ENCODE peak calls at places on chromosome 4, in eight cellular contexts. U is CD4-positive, alpha-beta T cell; Y is psoas muscle; E is neural crest cell; S is ovary; M is lung; P is heart left ventricle; B is tibial nerve. F is an unnamed sample.

GRCh38 chr4:34972189-34972588 is 1272.1 kb downstream of the ARAP2 start:
- DNase-seq in E (no peak), Y (no peak), M (no peak), U (no peak), S (no peak), B (no peak), P (no peak), F (no peak)

GRCh38 chr4:38788327-38788726 is 5.5 kb upstream of the TLR10 start:
- DNase-seq in Y (no peak), E (no peak), S (no peak), U (no peak), M (no peak), B (no peak), P (no peak), F (no peak)

GRCh38 chr4:132328761-132329160 is 820.3 kb upstream of the PCDH10 start:
- DNase-seq in M (no peak), U (no peak), P (no peak), B (no peak), E (no peak), S (no peak), Y (no peak), F (no peak)

GRCh38 chr4:138259801-138260200 is 17.7 kb upstream of the SLC7A11 start:
- DNase-seq in Y (no peak), B (no peak), P (no peak), U (no peak), M (no peak), E (no peak), S (no peak), F (no peak)

GRCh38 chr4:88414755-88415154 is 36.1 kb downstream of the HERC6 start:
- DNase-seq in M (no peak), E (no peak), S (no peak), B (no peak), Y (no peak), P (no peak), U (no peak), F (no peak)

GRCh38 chr4:40856836-40857362 is 107.1 kb downstream of the NSUN7 start:
- DNase-seq in U (peak; percentile 31), Y (peak; percentile 66), M (peak; percentile 68), S (peak; percentile 67), B (peak; percentile 26), P (peak; percentile 54), E (peak; percentile 72), F (peak; percentile 63)

GRCh38 chr4:85291226-85291625 is 183.7 kb upstream of the ARHGAP24 start:
- DNase-seq in B (no peak), E (no peak), P (no peak), M (no peak), S (no peak), Y (no peak), U (no peak), F (no peak)

GRCh38 chr4:185914583-185915199 is 102.7 kb upstream of the SORBS2 start:
- DNase-seq in B (no peak), U (no peak), Y (no peak), E (no peak), M (no peak), P (no peak), S (no peak), F (no peak)

GRCh38 chr4:56817840-56818491 is 3.5 kb downstream of the SPINK2 start:
- DNase-seq in P (no peak), M (no peak), Y (no peak), U (no peak), B (no peak), E (no peak), S (no peak), F (no peak)

GRCh38 chr4:3331511-3332394 is 38.9 kb downstream of the RGS12 start:
- DNase-seq in B (no peak), P (no peak), M (no peak), U (no peak), Y (no peak), S (no peak), E (no peak), F (no peak)

GRCh38 chr4:108544504-108544903 is 75.9 kb upstream of the RPL34 start:
- DNase-seq in Y (no peak), M (no peak), S (no peak), B (no peak), P (no peak), U (no peak), E (no peak), F (no peak)

GRCh38 chr4:52813546-52813945 is 48.6 kb upstream of the RASL11B start:
- DNase-seq in U (no peak), Y (no peak), B (no peak), E (no peak), P (no peak), S (peak; percentile 17), M (no peak), F (no peak)

GRCh38 chr4:5836943-5837342 is 55.9 kb downstream of the CRMP1 start:
- DNase-seq in B (no peak), Y (no peak), P (no peak), S (no peak), U (no peak), M (no peak), E (no peak), F (no peak)

GRCh38 chr4:7854211-7854610 is 85.5 kb downstream of the AFAP1 start:
- DNase-seq in M (no peak), B (no peak), P (no peak), U (no peak), S (no peak), Y (no peak), E (no peak), F (no peak)

GRCh38 chr4:87659247-87659931 is 9.3 kb downstream of the DMP1 start:
- DNase-seq in M (no peak), P (no peak), B (no peak), E (no peak), U (no peak), Y (no peak), S (no peak), F (no peak)

GRCh38 chr4:101155859-101156430 is 191.4 kb downstream of the PPP3CA start:
- DNase-seq in Y (no peak), U (no peak), M (no peak), S (no peak), B (no peak), P (no peak), E (no peak), F (no peak)

GRCh38 chr4:67106846-67107467 is 438.3 kb downstream of the CENPC start:
- DNase-seq in B (no peak), E (no peak), S (no peak), U (no peak), Y (no peak), M (no peak), P (no peak), F (no peak)

GRCh38 chr4:108224628-108225053 is 55.9 kb upstream of the LEF1 start:
- DNase-seq in P (no peak), E (no peak), Y (no peak), U (no peak), S (no peak), M (no peak), B (no peak), F (no peak)

GRCh38 chr4:57119054-57119651 is 9.0 kb upstream of the IGFBP7 start:
- DNase-seq in U (no peak), Y (peak; percentile 43), B (peak; percentile 37), S (peak; percentile 67), E (no peak), M (no peak), P (peak; percentile 89), F (no peak)

GRCh38 chr4:158532556-158533231 is 11.0 kb downstream of the RXFP1 start:
- DNase-seq in E (no peak), B (no peak), S (no peak), U (no peak), Y (no peak), M (no peak), P (no peak), F (no peak)

DNA sequence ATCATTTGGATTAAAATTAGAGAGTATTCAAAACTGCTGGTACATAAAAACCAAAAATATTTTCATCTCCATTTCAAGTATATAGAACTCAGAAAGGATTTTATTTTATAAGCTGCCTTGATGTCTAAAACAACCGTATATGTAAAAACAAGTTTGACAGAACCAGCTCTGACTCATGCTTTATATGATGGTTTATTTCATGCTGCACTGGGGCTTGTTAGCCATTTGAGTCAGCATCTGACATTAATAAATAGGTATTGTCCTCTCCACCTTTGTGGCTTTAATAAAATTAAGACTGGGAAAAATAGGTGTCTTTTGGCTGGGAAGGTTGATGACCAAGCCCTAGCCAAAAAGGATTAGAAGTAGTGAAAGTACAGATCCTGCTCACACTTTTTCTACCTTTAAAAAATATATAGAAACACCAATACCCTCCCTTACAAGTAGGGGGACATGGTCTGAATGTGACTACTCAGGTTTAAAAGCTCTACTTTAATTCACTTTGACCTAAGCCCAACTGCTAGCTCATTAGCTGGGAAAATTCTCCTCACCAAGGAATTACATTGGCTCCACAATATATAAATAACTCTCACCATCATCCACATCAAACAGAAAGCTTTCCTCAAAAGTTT is 228.1 kb downstream of the ADAMTS3 start:
- DNase-seq in M (no peak), B (no peak), E (no peak), U (no peak), P (no peak), Y (no peak), S (no peak), F (no peak)
- TF ChIP-seq CTCF in M (no peak), B (no peak), E (peak; percentile 26), U (no peak), P (no peak), Y (no peak), S (no peak), F (peak; percentile 32)

DNA sequence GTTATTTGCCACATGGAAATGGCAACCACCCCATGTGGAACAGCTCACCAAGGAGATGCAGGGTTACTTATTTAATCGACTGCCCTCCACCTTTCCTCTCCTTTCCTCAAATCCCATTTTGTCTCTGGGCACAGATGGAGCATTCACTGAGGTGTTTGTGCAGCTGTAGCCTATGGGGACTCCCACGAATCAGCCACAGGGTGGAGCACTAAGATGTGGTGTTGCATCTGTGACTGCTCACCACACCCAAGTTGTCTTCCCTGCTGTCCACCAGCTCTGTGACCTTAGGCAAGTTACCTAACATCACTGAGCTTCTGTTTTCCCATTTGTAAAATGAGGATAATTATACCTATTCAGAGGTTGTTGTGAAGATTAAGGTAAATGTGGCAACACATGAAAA is 252.4 kb upstream of the CPEB2 start:
- DNase-seq in M (peak; percentile 60), P (peak; percentile 38), B (no peak), S (no peak), Y (peak; percentile 13), E (no peak), U (peak; percentile 2), F (no peak)
- TF ChIP-seq CTCF in M (no peak), P (peak; percentile 52), B (no peak), S (no peak), Y (peak; percentile 34), E (peak; percentile 51), U (peak; percentile 9), F (peak; percentile 24)

DNA sequence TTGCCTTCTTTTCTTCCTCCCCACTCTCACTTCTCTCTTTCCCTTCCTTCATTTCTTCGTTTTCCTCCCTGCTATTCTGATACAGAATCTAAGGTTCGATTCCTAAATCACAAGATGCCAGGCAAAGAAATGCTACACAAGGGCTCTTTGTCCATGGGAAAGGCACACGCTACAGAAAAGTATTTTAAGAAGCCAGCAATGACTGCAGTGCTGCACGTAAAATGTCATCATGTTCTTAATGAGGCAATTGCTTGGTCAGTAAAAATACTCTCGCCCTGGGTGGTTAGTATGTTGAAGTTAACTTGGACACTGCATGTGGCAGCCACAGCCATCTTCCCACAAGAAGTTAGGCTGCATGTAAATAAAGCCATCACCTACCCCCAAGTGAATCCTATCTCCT is 178.4 kb downstream of the DHX15 start:
- DNase-seq in Y (no peak), S (no peak), B (no peak), E (no peak), M (no peak), U (no peak), P (no peak), F (no peak)
- TF ChIP-seq CTCF in Y (no peak), S (no peak), B (no peak), E (no peak), M (no peak), U (no peak), P (no peak), F (no peak)

GRCh38 chr4:186948361-186949291 is 225.0 kb upstream of the FAT1 start:
- DNase-seq in E (peak; percentile 41), U (no peak), Y (no peak), M (no peak), P (peak; percentile 30), S (no peak), B (no peak), F (no peak)
- TF ChIP-seq CTCF in E (peak; percentile 55), U (no peak), Y (no peak), M (no peak), P (peak; percentile 24), S (no peak), B (no peak), F (peak; percentile 54)